ENCODE peak calls at places on chromosome 19, in four cellular contexts. Q, L, T and B are unnamed samples.

GRCh38 chr19:1832046-1832663 is 16.1 kb downstream of the REXO1 start:
- DNase-seq in L (no peak), Q (no peak), T (no peak), B (no peak)

GRCh38 chr19:21164541-21164940 is 22.7 kb downstream of the ZNF431 start:
- DNase-seq in L (no peak), T (no peak), Q (no peak), B (no peak)

GRCh38 chr19:16649734-16650133 is 10.2 kb downstream of the SMIM7 start:
- DNase-seq in T (no peak), L (no peak), Q (no peak), B (no peak)

GRCh38 chr19:7823902-7824301 is 6.1 kb upstream of the EVI5L start:
- DNase-seq in L (no peak), T (no peak), Q (no peak), B (no peak)

GRCh38 chr19:30228113-30228725 is 144.0 kb upstream of the ZNF536 start:
- DNase-seq in L (no peak), T (no peak), Q (no peak), B (no peak)

GRCh38 chr19:58328999-58329398 is 2.2 kb downstream of the ZSCAN22 start:
- DNase-seq in T (no peak), L (no peak), Q (no peak), B (no peak)

GRCh38 chr19:33171916-33172359 is 22.2 kb upstream of the LRP3 start:
- DNase-seq in T (no peak), Q (no peak), L (no peak), B (no peak)

GRCh38 chr19:39052243-39052746 is 19.9 kb upstream of the FBXO27 start:
- DNase-seq in T (peak; percentile 14), L (no peak), Q (no peak), B (no peak)

GRCh38 chr19:41691268-41691970 is 3.3 kb upstream of the CEACAM7 start:
- DNase-seq in Q (no peak), T (no peak), L (no peak), B (no peak)

GRCh38 chr19:2888739-2889224 is 11.9 kb upstream of the ZNF57 start:
- DNase-seq in L (no peak), T (peak; percentile 25), Q (no peak), B (no peak)

GRCh38 chr19:49409441-49410029 is 13.7 kb downstream of the PTH2 start:
- DNase-seq in T (no peak), L (no peak), Q (no peak), B (no peak)

GRCh38 chr19:55070755-55071502 is 4.7 kb upstream of the EPS8L1 start:
- DNase-seq in T (no peak), Q (no peak), L (no peak), B (no peak)

GRCh38 chr19:35734273-35734672 is 8.0 kb downstream of the IGFLR1 start:
- DNase-seq in Q (no peak), T (no peak), L (no peak), B (no peak)

GRCh38 chr19:11106477-11106876 is 17.2 kb downstream of the LDLR start:
- DNase-seq in T (no peak), Q (no peak), L (no peak), B (no peak)

GRCh38 chr19:6007866-6008265 is 29.9 kb upstream of the RANBP3 start:
- DNase-seq in L (no peak), T (no peak), Q (no peak), B (no peak)

GRCh38 chr19:13843104-13843921 is 33.6 kb upstream of the NANOS3 start:
- DNase-seq in Q (peak; percentile 76), L (no peak), T (no peak), B (no peak)

GRCh38 chr19:4597975-4598671 is 38.6 kb upstream of the SEMA6B start:
- DNase-seq in T (no peak), L (no peak), Q (no peak), B (no peak)

GRCh38 chr19:56174086-56174485 is 1.7 kb upstream of the GALP start:
- DNase-seq in L (no peak), T (no peak), Q (no peak), B (no peak)

GRCh38 chr19:10565028-10565566 is 713 bp downstream of the KRI1 start:
- DNase-seq in T (no peak), L (no peak), Q (peak; percentile 39), B (no peak)

GRCh38 chr19:55216461-55217198 is 7.3 kb upstream of the PTPRH start:
- DNase-seq in Q (peak; percentile 94), L (peak; percentile 99), T (no peak), B (peak; percentile 96)

GRCh38 chr19:6587093-6587820 is 3.7 kb downstream of the CD70 start:
- DNase-seq in L (no peak), T (no peak), Q (no peak), B (no peak)

GRCh38 chr19:33462112-33462726 is 59.4 kb downstream of the PEPD start:
- DNase-seq in T (no peak), L (no peak), Q (no peak), B (no peak)

GRCh38 chr19:6809262-6809661 is 36.8 kb downstream of the VAV1 start:
- DNase-seq in L (no peak), Q (no peak), T (no peak), B (no peak)

GRCh38 chr19:48656840-48657474 is 11.0 kb upstream of the CA11 start:
- DNase-seq in L (no peak), Q (no peak), T (no peak), B (no peak)

GRCh38 chr19:47644743-47645499 is 36.0 kb downstream of the BICRA start:
- DNase-seq in Q (no peak), T (no peak), L (no peak), B (no peak)

GRCh38 chr19:40266912-40267600 is 18.1 kb downstream of the AKT2 start:
- DNase-seq in T (no peak), L (no peak), Q (no peak), B (no peak)

GRCh38 chr19:31503211-31503610 is 154.0 kb upstream of the TSHZ3 start:
- DNase-seq in Q (no peak), T (no peak), L (no peak), B (no peak)

GRCh38 chr19:48815870-48816501 is 5.2 kb upstream of the BCAT2 start:
- DNase-seq in L (no peak), T (no peak), Q (peak; percentile 32), B (no peak)

GRCh38 chr19:1992759-1993260 is 22.7 kb downstream of the BTBD2 start:
- DNase-seq in L (no peak), T (no peak), Q (no peak), B (no peak)

GRCh38 chr19:4063369-4064072 is 3.2 kb downstream of the ZBTB7A start:
- DNase-seq in Q (no peak), T (no peak), L (no peak), B (no peak)

GRCh38 chr19:5067666-5068065 is 98.8 kb downstream of the KDM4B start:
- DNase-seq in L (no peak), Q (no peak), T (no peak), B (no peak)

GRCh38 chr19:13795595-13796300 is 505 bp downstream of the ZSWIM4 start:
- DNase-seq in L (no peak), T (no peak), Q (no peak), B (no peak)